ENCODE peak calls at places on chromosomes 6 and 20, in five cellular contexts. F is NCI-H2171 treated with DMSO at 0.1 percent for 48 hours, K is GM20000, W is skeletal muscle cell, V is ACHN. D is an unnamed sample.

GRCh38 chr20:57596998-57597939 is 23.0 kb downstream of the ZBP1 start:
- DNase-seq in K (peak), F (peak), W (no peak), V (peak), D (peak)

GRCh38 chr6:6007311-6008113 is 787 bp upstream of the NRN1 start:
- DNase-seq in W (no peak), F (peak), K (peak), V (no peak), D (peak)

GRCh38 chr6:127110712-127111111 is 7.8 kb upstream of the RSPO3 start:
- DNase-seq in K (no peak), W (no peak), V (no peak), F (no peak), D (no peak)

GRCh38 chr6:168221000-168221399 is 98.6 kb downstream of the DACT2 start:
- DNase-seq in W (no peak), F (no peak), K (no peak), V (peak), D (no peak)

GRCh38 chr6:111228094-111228493 is 140.8 kb downstream of the SLC16A10 start:
- DNase-seq in F (no peak), W (no peak), K (no peak), V (no peak), D (no peak)

GRCh38 chr6:170277893-170278742 is 12.8 kb downstream of the DLL1 start:
- DNase-seq in V (no peak), W (no peak), K (no peak), F (no peak), D (no peak)

GRCh38 chr6:134249759-134250602 is 67.9 kb downstream of the SGK1 start:
- DNase-seq in K (no peak), V (no peak), F (no peak), W (peak), D (peak)

GRCh38 chr20:36240076-36240475 is 3.8 kb downstream of the AAR2 start:
- DNase-seq in W (no peak), K (no peak), F (no peak), V (no peak), D (no peak)

GRCh38 chr6:168615837-168616236 is 174.9 kb downstream of the SMOC2 start:
- DNase-seq in K (no peak), V (no peak), F (no peak), W (no peak), D (no peak)

GRCh38 chr20:47502801-47503239 is 1.1 kb downstream of the NCOA3 start:
- DNase-seq in V (peak), K (no peak), W (no peak), F (peak), D (peak)

GRCh38 chr6:138540468-138540867 is 41.2 kb upstream of the NHSL1 start:
- DNase-seq in V (no peak), W (peak), F (no peak), K (no peak), D (no peak)